ENCODE peak calls at places on chromosomes 12 and 14, in six cellular contexts. L is heart right ventricle, F is AG10803, E is GM23338, V is neural progenitor cell, D is foreskin fibroblast. S is an unnamed sample.

GRCh38 chr14:59055439-59056045 is 132.9 kb upstream of the DAAM1 start:
- DNase-seq in E (peak), D (peak), V (peak), L (peak), F (peak), S (no peak)

GRCh38 chr12:116066381-116067230 is 210.9 kb downstream of the MED13L start:
- DNase-seq in E (peak), L (peak), F (peak), V (peak), D (peak), S (peak)

GRCh38 chr12:120394483-120395367 is 25.8 kb upstream of the MSI1 start:
- DNase-seq in F (no peak), L (no peak), V (peak), D (no peak), E (peak), S (peak)

GRCh38 chr12:119695034-119695433 is 27.1 kb downstream of the PRKAB1 start:
- DNase-seq in L (no peak), E (peak), D (no peak), F (no peak), V (peak), S (no peak)

GRCh38 chr14:84520711-84521338 is 1009.1 kb upstream of the FLRT2 start:
- DNase-seq in F (peak), V (no peak), D (no peak), E (no peak), L (no peak), S (no peak)

GRCh38 chr14:89797148-89797547 is 157.4 kb downstream of the EFCAB11 start:
- DNase-seq in F (no peak), L (no peak), V (no peak), D (no peak), E (no peak), S (no peak)

GRCh38 chr12:79983969-79984629 is 49.2 kb upstream of the PPP1R12A start:
- DNase-seq in E (no peak), D (peak), F (peak), V (peak), L (no peak), S (no peak)

GRCh38 chr12:21913823-21914222 is 27.4 kb downstream of the ABCC9 start:
- DNase-seq in V (no peak), E (no peak), F (peak), L (no peak), D (no peak), S (no peak)

GRCh38 chr12:15278816-15279658 is 43.3 kb upstream of the PTPRO start:
- DNase-seq in V (no peak), F (peak), E (no peak), D (peak), L (peak), S (no peak)

GRCh38 chr12:92055877-92056276 is 89.8 kb downstream of the BTG1 start:
- DNase-seq in F (no peak), D (no peak), L (no peak), E (no peak), V (no peak), S (no peak)

GRCh38 chr14:73723799-73724621 is 9.8 kb upstream of the PNMA1 start:
- DNase-seq in L (peak), E (peak), D (peak), V (peak), F (peak), S (no peak)

GRCh38 chr14:20855652-20856291 is 35.4 kb upstream of the RNASE3 start:
- DNase-seq in V (peak), L (peak), D (peak), F (peak), E (peak), S (no peak)

GRCh38 chr12:24718641-24719040 is 230.3 kb downstream of the BCAT1 start:
- DNase-seq in V (no peak), E (no peak), F (no peak), D (no peak), L (no peak), S (no peak)

GRCh38 chr14:53152627-53152908 is 555 bp downstream of the DDHD1 start:
- DNase-seq in D (peak), V (no peak), F (no peak), L (no peak), E (no peak), S (no peak)

GRCh38 chr14:41285193-41285748 is 321.4 kb upstream of the LRFN5 start:
- DNase-seq in E (peak), L (peak), D (no peak), V (peak), F (no peak), S (no peak)

GRCh38 chr12:108131657-108132126 is 2.6 kb downstream of the WSCD2 start:
- DNase-seq in D (no peak), V (peak), L (no peak), F (no peak), E (peak), S (no peak)

GRCh38 chr12:14756331-14757143 is 46.7 kb downstream of the WBP11 start:
- DNase-seq in L (no peak), V (peak), F (no peak), D (no peak), E (peak), S (peak)

GRCh38 chr14:25887251-25887908 is 710.5 kb downstream of the NOVA1 start:
- DNase-seq in D (no peak), F (no peak), E (no peak), V (no peak), L (no peak), S (no peak)

GRCh38 chr12:8637244-8637643 is 24.6 kb upstream of the AICDA start:
- DNase-seq in V (no peak), D (no peak), L (no peak), E (no peak), F (no peak), S (no peak)
- TF ChIP-seq CTCF in V (no peak), D (no peak), L (no peak), E (peak), F (no peak), S (no peak)

GRCh38 chr14:78836777-78837176 is 666.6 kb downstream of the NRXN3 start:
- DNase-seq in V (peak), D (peak), E (peak), L (peak), F (peak), S (peak)
- TF ChIP-seq CTCF in V (peak), D (peak), E (peak), L (peak), F (peak), S (peak)

GRCh38 chr12:46825526-46826414 is at the start of gene SLC38A4:
- DNase-seq in L (no peak), E (peak), V (peak), D (peak), F (peak), S (peak)
- TF ChIP-seq CTCF in L (no peak), E (peak), V (peak), D (peak), F (no peak), S (no peak)

GRCh38 chr12:100058482-100059029 is 73.8 kb upstream of the ANKS1B start:
- DNase-seq in V (no peak), E (no peak), D (peak), L (no peak), F (peak), S (no peak)
- TF ChIP-seq CTCF in V (no peak), E (no peak), D (peak), L (no peak), F (peak), S (no peak)

DNA sequence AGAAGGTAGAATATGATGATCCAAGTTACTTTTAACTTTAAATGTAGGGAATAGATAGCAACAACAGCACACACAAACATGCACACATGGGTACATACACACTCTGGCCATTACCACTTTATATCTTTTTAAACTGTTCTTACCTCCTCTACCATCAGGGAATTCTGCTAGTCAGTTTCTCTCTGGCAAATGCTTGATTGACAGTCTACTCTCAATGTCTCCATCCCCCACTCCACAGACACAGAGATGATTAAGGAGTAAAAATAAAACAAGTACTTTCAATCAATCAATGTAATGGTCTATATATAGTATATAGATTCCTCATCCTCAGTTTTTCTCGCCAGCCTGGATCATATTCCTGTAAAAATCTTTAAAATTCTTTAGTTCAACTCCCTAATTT is 16.1 kb upstream of the STRN3 start:
- DNase-seq in V (no peak), E (no peak), F (no peak), L (no peak), D (no peak), S (no peak)
- TF ChIP-seq CTCF in V (no peak), E (no peak), F (no peak), L (no peak), D (no peak), S (no peak)

GRCh38 chr14:105066285-105067071 is 1.2 kb upstream of the GPR132 start:
- DNase-seq in F (no peak), E (no peak), D (no peak), L (peak), V (no peak), S (no peak)
- TF ChIP-seq CTCF in F (no peak), E (peak), D (no peak), L (no peak), V (no peak), S (no peak)

DNA sequence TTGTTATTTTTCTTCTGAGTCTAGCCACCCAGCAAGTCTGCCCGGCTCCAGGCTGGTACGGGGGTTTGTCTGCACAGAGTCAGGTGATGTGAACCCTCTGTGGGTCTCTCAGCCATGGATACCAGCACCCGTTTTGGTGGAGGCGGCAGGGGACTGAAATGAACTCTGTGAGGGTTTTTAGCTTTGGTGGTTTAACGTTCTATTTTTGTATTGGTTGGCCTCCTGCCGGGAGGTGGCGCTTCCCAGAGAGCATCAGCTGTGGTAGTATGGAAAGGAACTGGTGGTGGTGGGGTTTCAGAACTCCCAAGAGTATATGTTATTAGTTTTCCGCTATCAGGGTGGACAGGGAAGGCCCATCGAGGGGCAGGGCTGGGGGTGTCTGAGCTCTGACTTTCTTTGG is 5.3 kb upstream of the SERPINA4 start:
- DNase-seq in L (no peak), E (no peak), D (no peak), F (no peak), V (no peak), S (no peak)
- TF ChIP-seq CTCF in L (no peak), E (no peak), D (no peak), F (no peak), V (no peak), S (no peak)

GRCh38 chr12:97854477-97854876 is 391.9 kb downstream of the RMST start:
- DNase-seq in F (no peak), E (no peak), D (no peak), L (no peak), V (no peak), S (no peak)
- TF ChIP-seq CTCF in F (no peak), E (no peak), D (no peak), L (no peak), V (no peak), S (no peak)

GRCh38 chr12:53222170-53223005 is 9.6 kb downstream of the RARG start:
- DNase-seq in L (no peak), E (peak), F (peak), V (peak), D (no peak), S (no peak)

GRCh38 chr12:53223006-53223305 is 9.1 kb downstream of the RARG start:
- DNase-seq in L (no peak), D (no peak), F (no peak), E (peak), V (no peak), S (no peak)

GRCh38 chr12:53220857-53221202 is 11.2 kb downstream of the RARG start:
- DNase-seq in F (peak), L (peak), V (peak), E (peak), D (peak), S (peak)

GRCh38 chr12:53219956-53220856 is 11.8 kb downstream of the RARG start:
- DNase-seq in V (peak), E (peak), F (peak), D (peak), L (no peak), S (peak)

GRCh38 chr12:53221203-53222076 is 10.6 kb downstream of the RARG start:
- DNase-seq in F (peak), E (peak), D (peak), L (peak), V (peak), S (peak)
- TF ChIP-seq CTCF in F (peak), E (peak), D (no peak), L (no peak), V (peak), S (no peak)